ENCODE peak calls at places on chromosome 9, in seven cellular contexts. X, P, M, R, D, K and E are unnamed samples. For H3K9me3, the result is how much of the 10 kb centered on the place peaks cover.

GRCh38 chr9:89278997-89279739 is 31.8 kb upstream of the CKS2 start:
- DNase-seq in X (no peak), P (peak), M (peak), R (no peak), D (no peak), K (no peak), E (no peak)

GRCh38 chr9:97954550-97954989 is 16.6 kb upstream of the HEMGN start:
- DNase-seq in X (peak), P (peak), M (no peak), R (no peak), D (no peak), K (no peak), E (peak)

GRCh38 chr9:130663258-130664171 is 879 bp upstream of the PRDM12 start:
- DNase-seq in X (no peak), P (no peak), M (no peak), R (no peak), D (no peak), K (no peak), E (no peak)

GRCh38 chr9:132546148-132547051 is 36.0 kb upstream of the BARHL1 start:
- DNase-seq in X (no peak), P (no peak), M (no peak), R (no peak), D (no peak), K (peak), E (no peak)

GRCh38 chr9:119458068-119458467 is 88.8 kb upstream of the BRINP1 start:
- DNase-seq in X (no peak), P (no peak), M (no peak), R (no peak), D (no peak), K (no peak), E (no peak)

GRCh38 chr9:103707181-103707580 is 386.9 kb upstream of the SMC2 start:
- DNase-seq in X (no peak), P (no peak), M (no peak), R (no peak), D (no peak), K (no peak), E (no peak)

GRCh38 chr9:28212979-28213378 is 639.7 kb upstream of the C9orf72 start:
- DNase-seq in X (no peak), P (no peak), M (peak), R (no peak), D (no peak), K (no peak), E (no peak)

GRCh38 chr9:76571288-76572204 is 112.6 kb downstream of the GCNT1 start:
- DNase-seq in X (no peak), P (no peak), M (no peak), R (no peak), D (peak), K (no peak), E (no peak)

GRCh38 chr9:109381011-109381729 is 60.3 kb upstream of the EPB41L4B start:
- DNase-seq in X (no peak), P (peak), M (no peak), R (no peak), D (no peak), K (no peak), E (no peak)

GRCh38 chr9:74533253-74533652 is 36.1 kb downstream of the RORB start:
- DNase-seq in X (no peak), P (no peak), M (no peak), R (no peak), D (no peak), K (no peak), E (no peak)

GRCh38 chr9:120642129-120642528 is 62.2 kb upstream of the CDK5RAP2 start:
- DNase-seq in X (no peak), P (no peak), M (no peak), R (no peak), D (no peak), K (no peak), E (no peak)

GRCh38 chr9:91192379-91192775 is 169.3 kb downstream of the AUH start:
- DNase-seq in X (no peak), P (no peak), M (no peak), R (no peak), D (no peak), K (peak), E (no peak)

GRCh38 chr9:36316629-36317317 is 58.5 kb upstream of the GNE start:
- DNase-seq in X (no peak), P (no peak), M (no peak), R (no peak), D (no peak), K (no peak), E (no peak)
- H3K27ac ChIP-seq in X (no peak), P (no peak), M (no peak), R (peak), D (no peak), K (no peak), E (no peak)

GRCh38 chr9:84669293-84670105 is at the start of gene NTRK2:
- DNase-seq in X (no peak), P (peak), M (no peak), R (no peak), D (peak), K (peak), E (no peak)
- TF ChIP-seq CTCF in X (no peak), P (no peak), M (no peak), R (peak), D (no peak), K (no peak), E (no peak)

GRCh38 chr9:35010351-35010958 is 20.9 kb downstream of the DNAJB5 start:
- DNase-seq in X (no peak), P (no peak), M (no peak), R (no peak), D (no peak), K (no peak), E (no peak)

DNA sequence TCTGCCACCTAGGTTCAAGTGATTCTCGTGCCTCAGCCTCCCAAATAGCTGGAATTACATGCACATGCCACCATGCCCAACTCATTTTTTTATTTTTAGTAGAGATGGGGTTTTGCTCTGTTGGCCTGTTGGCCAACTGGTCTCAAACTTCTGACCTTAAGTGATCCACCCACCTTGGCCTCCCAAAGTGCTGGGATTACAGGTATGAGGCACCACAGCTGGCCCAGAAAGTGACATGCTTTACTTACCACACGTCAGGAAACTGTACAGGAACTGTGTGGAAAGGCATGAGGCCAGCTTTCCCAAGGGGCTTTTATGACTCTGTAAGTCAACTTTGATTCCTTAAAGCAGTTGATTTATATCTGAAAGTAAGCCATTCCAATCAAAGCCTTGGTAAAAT is 25.0 kb downstream of the DNAJB5 start:
- DNase-seq in X (no peak), P (no peak), M (no peak), R (no peak), D (no peak), K (no peak), E (no peak)
- H3K9me3 ChIP-seq in X (under half), P (under half), M (under half), R (under half), D (under half), K (under half), E (under half)

DNA sequence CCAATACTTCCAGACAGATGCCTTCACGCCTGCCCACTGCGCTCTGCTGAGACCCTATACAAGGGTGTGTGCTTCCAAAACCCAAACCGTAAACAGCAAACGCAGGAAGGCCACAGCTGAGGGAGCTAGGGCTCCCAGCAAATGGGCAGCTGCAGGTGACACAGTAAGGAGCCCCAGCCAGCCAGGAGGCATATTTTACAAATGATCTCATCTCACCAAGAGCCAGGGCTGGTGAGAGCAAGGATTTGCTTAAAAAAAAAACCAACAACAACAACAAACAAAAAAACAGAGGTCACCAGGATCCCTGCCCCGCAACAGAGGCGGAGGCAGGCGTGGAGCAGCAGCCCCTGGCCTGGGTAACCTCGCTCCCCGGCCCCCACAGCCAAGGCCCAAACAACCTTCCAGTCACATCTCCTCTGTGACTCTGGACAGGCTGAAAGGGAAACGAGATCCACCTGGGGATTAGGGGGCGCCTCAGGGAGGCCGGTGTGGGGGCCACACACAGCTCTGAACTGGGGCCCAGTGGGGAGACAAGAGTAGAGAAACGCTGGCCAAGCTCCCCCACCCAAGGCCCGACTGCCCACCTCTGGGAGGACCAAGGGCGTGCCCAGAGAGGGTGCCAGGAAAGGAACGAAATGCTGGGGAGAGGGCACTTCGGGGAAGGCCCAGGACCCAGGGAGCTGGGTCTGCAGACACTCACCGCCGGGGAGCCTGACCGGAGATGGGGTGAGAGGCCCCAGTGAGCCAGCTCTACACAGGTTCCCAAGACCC is 3.3 kb downstream of the NACC2 start:
- DNase-seq in X (peak), P (no peak), M (no peak), R (no peak), D (peak), K (no peak), E (no peak)
- H3K27ac ChIP-seq in X (no peak), P (peak), M (peak), R (peak), D (peak), K (peak), E (no peak)

DNA sequence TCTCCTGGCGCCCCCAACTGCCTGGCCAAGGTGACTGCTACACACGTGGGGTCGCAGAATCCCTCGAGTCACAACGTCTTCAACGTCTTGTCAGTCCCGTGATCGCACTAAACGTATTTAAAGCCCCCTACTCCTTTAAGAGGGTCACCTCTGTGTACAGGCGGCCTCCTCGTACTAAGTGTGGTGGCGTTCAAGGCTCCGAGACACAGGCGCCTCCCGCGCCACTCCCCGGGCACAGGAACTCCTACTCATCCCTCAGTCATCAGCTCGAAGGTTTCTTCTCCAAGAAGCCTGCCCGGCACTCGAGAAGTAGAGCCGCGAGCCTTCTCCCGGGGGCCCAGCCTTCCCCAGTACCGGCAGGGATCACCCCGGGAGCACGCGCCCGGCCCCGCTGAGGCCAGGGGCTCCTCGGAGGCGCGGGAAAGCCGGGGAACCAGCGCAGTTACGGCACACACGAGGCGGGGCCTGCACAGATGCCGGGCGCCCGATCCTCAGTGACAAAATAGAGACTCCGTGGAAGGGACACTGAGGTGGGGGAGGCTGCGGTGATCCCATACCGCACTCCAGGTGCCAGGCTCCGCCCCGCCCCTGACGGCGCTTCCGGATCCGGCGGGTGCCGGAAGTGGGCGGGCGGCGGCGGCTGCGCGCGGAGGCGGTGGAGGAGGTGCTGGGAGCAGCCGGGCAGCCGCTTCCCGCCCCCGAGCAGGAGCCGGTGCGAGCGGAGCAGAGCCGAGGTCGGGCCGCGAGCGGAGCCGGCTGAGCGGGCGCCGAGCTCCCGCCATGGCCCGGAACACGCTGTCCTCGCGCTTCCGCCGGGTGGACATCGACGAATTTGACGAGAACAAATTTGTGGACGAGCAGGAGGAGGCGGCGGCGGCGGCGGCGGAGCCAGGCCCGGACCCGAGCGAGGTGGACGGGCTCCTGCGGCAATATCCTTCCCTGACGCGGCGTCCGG is 6.9 kb downstream of the ARPC5L start:
- DNase-seq in X (peak), P (peak), M (peak), R (peak), D (peak), K (peak), E (peak)
- TF ChIP-seq CTCF in X (no peak), P (no peak), M (peak), R (no peak), D (no peak), K (no peak), E (no peak)

GRCh38 chr9:135919318-135919717 is 12.0 kb upstream of the CAMSAP1 start:
- DNase-seq in X (no peak), P (no peak), M (no peak), R (no peak), D (no peak), K (no peak), E (no peak)
- H3K9me3 ChIP-seq in X (under half), P (under half), M (under half), R (half or more), D (under half), K (under half), E (half or more)

DNA sequence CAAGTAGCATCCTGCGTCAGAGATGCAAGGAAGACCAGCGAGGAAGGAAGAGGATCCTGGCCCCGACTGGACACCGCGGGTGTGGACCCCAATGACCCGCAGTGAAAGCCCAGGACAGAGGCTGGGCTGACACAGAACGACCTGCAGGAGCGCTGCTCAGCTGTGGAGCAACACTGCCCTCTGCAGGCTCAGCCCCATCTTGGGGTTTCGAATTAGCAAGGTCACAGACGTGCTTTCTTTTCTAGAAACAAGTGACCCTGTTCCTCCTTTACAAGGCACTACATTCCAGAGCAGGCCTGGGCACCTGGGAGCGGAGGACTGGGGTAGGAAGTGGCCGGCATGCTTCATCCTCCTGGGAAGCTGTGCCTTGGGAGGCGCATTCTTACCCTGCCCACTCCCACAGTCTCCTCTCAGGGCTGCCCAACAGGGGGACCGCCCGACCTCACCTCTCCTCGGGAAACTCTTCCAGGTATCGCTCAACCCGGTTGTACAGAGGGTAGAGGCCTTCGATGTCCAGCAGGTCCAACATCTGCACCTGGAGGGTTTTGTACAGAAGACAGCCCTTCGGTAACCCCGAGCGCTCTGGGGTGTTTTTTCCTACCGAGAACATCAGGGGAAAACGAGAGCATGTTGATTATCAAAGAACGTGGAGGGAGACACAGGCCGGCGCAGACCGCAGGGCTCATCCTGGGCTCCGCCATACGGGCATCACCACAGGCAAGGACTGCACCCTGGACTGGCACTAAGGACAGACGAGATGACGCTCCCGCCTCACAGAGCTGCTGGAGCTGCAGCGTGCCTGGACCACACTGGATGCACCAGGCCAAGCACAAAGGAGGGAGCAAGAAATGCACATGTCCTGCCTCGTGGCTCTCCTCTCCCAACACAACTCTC is 35.0 kb downstream of the IPPK start:
- DNase-seq in X (peak), P (peak), M (peak), R (peak), D (peak), K (peak), E (peak)
- H3K27ac ChIP-seq in X (no peak), P (peak), M (peak), R (peak), D (no peak), K (peak), E (no peak)

GRCh38 chr9:20437466-20437865 is 184.8 kb downstream of the MLLT3 start:
- DNase-seq in X (no peak), P (no peak), M (no peak), R (no peak), D (no peak), K (no peak), E (no peak)
- TF ChIP-seq CTCF in X (no peak), P (no peak), M (no peak), R (no peak), D (no peak), K (no peak), E (no peak)

GRCh38 chr9:40914772-40915659 is 213.5 kb downstream of the FOXD4L6 start:
- DNase-seq in X (no peak), P (no peak), M (no peak), R (no peak), D (no peak), K (no peak), E (no peak)
- H3K9me3 ChIP-seq in X (under half), P (under half), M (under half), R (half or more), D (half or more), K (half or more), E (half or more)